ENCODE peak calls at places on chromosomes 4 and X, in eight cellular contexts. B, S, Z, K, P, R, M and V are unnamed samples.
A peak's percentile ranks its signal among the peaks of the same experiment; 100 is the strongest.

GRCh38 chrX:78387364-78387763 is 60.0 kb upstream of the CYSLTR1 start:
- DNase-seq in Z (no peak), P (no peak), K (no peak), B (no peak), S (no peak), M (no peak), R (no peak), V (no peak)

GRCh38 chrX:145817299-145817665 is 347 bp upstream of the SLITRK2 start:
- DNase-seq in P (no peak), K (no peak), M (no peak), S (no peak), Z (no peak), R (no peak), B (peak; percentile 36), V (peak; percentile 18)

GRCh38 chr4:184273166-184274147 is 55.8 kb upstream of the ENPP6 start:
- DNase-seq in Z (no peak), P (no peak), M (no peak), S (no peak), K (no peak), B (no peak), R (no peak), V (no peak)

GRCh38 chrX:19866626-19867410 is 20.6 kb downstream of the SH3KBP1 start:
- DNase-seq in R (no peak), B (no peak), M (no peak), S (no peak), Z (no peak), P (no peak), K (no peak), V (no peak)

GRCh38 chr4:102429553-102429952 is 71.6 kb upstream of the NFKB1 start:
- DNase-seq in B (no peak), M (no peak), Z (no peak), S (no peak), R (no peak), P (no peak), K (peak; percentile 92), V (no peak)

GRCh38 chr4:88054909-88055308 is 47.5 kb downstream of the PKD2 start:
- DNase-seq in M (peak; percentile 38), Z (peak; percentile 48), P (peak; percentile 20), B (peak; percentile 60), R (peak; percentile 38), S (peak; percentile 44), K (no peak), V (no peak)

GRCh38 chrX:121010218-121010617 is 24.7 kb upstream of the CT47A1 start:
- DNase-seq in R (no peak), S (no peak), Z (no peak), M (no peak), P (no peak), K (no peak), B (no peak), V (no peak)

GRCh38 chr4:121977251-121978168 is 25.6 kb upstream of the TRPC3 start:
- DNase-seq in K (no peak), P (no peak), S (no peak), Z (no peak), M (no peak), R (no peak), B (no peak), V (no peak)

GRCh38 chrX:14673764-14674163 is 144.4 kb downstream of the GLRA2 start:
- DNase-seq in Z (no peak), S (no peak), P (no peak), K (peak; percentile 89), R (peak; percentile 65), M (peak; percentile 22), B (no peak), V (no peak)

GRCh38 chr4:113919611-113920010 is 59.8 kb downstream of the ARSJ start:
- DNase-seq in R (no peak), M (no peak), P (no peak), S (no peak), B (no peak), Z (no peak), K (no peak), V (no peak)

GRCh38 chrX:54492340-54492739 is 3.7 kb downstream of the FGD1 start:
- DNase-seq in B (no peak), R (no peak), Z (no peak), M (peak; percentile 70), S (no peak), K (no peak), P (no peak), V (peak; percentile 31)

GRCh38 chr4:52718123-52718522 is 33.1 kb downstream of the ERVMER34-1 start:
- DNase-seq in Z (no peak), S (no peak), B (no peak), R (no peak), M (peak; percentile 36), K (no peak), P (no peak), V (no peak)

GRCh38 chr4:106323119-106323518 is 6.8 kb downstream of the AIMP1 start:
- DNase-seq in R (no peak), P (no peak), S (no peak), K (peak; percentile 35), Z (no peak), B (no peak), M (no peak), V (no peak)

GRCh38 chr4:47752214-47752613 is 85.7 kb downstream of the CORIN start:
- DNase-seq in M (no peak), S (no peak), R (no peak), K (no peak), Z (no peak), P (no peak), B (no peak), V (no peak)

GRCh38 chr4:147924604-147925412 is 192.9 kb downstream of the ARHGAP10 start:
- DNase-seq in K (no peak), S (peak; percentile 60), P (peak; percentile 66), Z (no peak), B (peak; percentile 79), M (peak; percentile 51), R (no peak), V (no peak)

GRCh38 chr4:172245493-172245892 is 432.3 kb downstream of the GALNTL6 start:
- DNase-seq in R (no peak), P (no peak), K (no peak), Z (no peak), S (no peak), B (no peak), M (no peak), V (no peak)

GRCh38 chr4:184280591-184281071 is 63.0 kb upstream of the ENPP6 start:
- DNase-seq in S (no peak), P (no peak), R (no peak), K (no peak), B (no peak), M (no peak), Z (no peak), V (no peak)

GRCh38 chr4:94116842-94117241 is 90.8 kb upstream of the SMARCAD1 start:
- DNase-seq in K (no peak), P (no peak), R (no peak), Z (no peak), S (no peak), B (peak; percentile 25), M (no peak), V (no peak)

GRCh38 chrX:131955099-131955777 is 67.9 kb upstream of the STK26 start:
- DNase-seq in M (no peak), K (no peak), B (no peak), S (no peak), Z (no peak), P (no peak), R (no peak), V (no peak)

GRCh38 chrX:3713225-3713936 is at the start of gene PRKX:
- DNase-seq in B (peak; percentile 76), K (no peak), S (peak; percentile 66), Z (peak; percentile 72), R (no peak), P (peak; percentile 90), M (peak; percentile 25), V (no peak)
- H3K27ac ChIP-seq in B (no peak within 1 kb of the TSS), K (no peak within 1 kb of the TSS), S (peak within 1 kb of the TSS; percentile 76), Z (peak within 1 kb of the TSS; percentile 53), R (no peak within 1 kb of the TSS), P (no peak within 1 kb of the TSS), M (peak within 1 kb of the TSS; percentile 38), V (peak within 1 kb of the TSS; percentile 70)

GRCh38 chr4:173365359-173365996 is 5.3 kb upstream of the SAP30 start:
- DNase-seq in B (no peak), Z (no peak), R (no peak), S (no peak), P (no peak), M (no peak), K (no peak), V (no peak)

GRCh38 chr4:173370477-173371291 is at the start of gene SAP30:
- DNase-seq in M (peak; percentile 99), B (peak; percentile 99), P (peak; percentile 98), K (peak; percentile 82), Z (peak; percentile 99), R (peak; percentile 96), S (peak; percentile 99), V (peak; percentile 98)

GRCh38 chr4:173370130-173370476 is 651 bp upstream of the SAP30 start:
- DNase-seq in R (no peak), M (peak; percentile 68), P (peak; percentile 31), Z (peak; percentile 57), B (no peak), K (no peak), S (peak; percentile 53), V (peak; percentile 77)

GRCh38 chr4:173367285-173367684 is 3.5 kb upstream of the SAP30 start:
- DNase-seq in M (no peak), P (no peak), K (no peak), Z (no peak), B (no peak), R (no peak), S (no peak), V (no peak)

DNA sequence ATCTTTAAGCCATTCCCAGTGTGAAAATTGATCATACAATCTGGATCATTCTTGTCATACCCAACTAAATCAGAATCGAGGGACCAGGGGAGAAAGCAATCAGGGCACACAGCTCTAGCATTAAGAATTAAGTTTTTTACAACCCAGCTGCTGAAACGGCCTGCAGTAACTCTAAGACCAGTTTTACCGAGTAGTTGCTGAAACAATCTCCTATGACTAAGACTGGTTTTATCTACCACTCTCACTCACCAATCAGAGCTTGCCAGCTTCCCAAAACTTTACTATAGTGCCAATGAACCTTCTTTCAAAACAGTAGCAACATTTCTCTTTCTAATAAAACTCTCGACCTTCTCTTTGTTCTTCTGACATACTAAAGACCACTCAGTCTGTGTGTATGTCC is 2.8 kb upstream of the SAP30 start:
- DNase-seq in M (no peak), P (no peak), B (no peak), S (no peak), R (no peak), Z (no peak), K (no peak), V (no peak)
- H3K4me3 ChIP-seq in M (no peak overlapping the region), P (peak overlapping the region; percentile 1), B (peak overlapping the region; percentile 90), S (no peak overlapping the region), R (no peak overlapping the region), Z (no peak overlapping the region), K (no peak overlapping the region), V (peak overlapping the region; percentile 85)

GRCh38 chr4:118910221-118910620 is 21.6 kb downstream of the SYNPO2 start:
- DNase-seq in Z (no peak), K (no peak), M (no peak), S (no peak), P (no peak), R (no peak), B (no peak), V (no peak)
- H3K27ac ChIP-seq in Z (no peak overlapping the region), K (no peak overlapping the region), M (no peak overlapping the region), S (no peak overlapping the region), P (peak overlapping the region; percentile 91), R (no peak overlapping the region), B (no peak overlapping the region), V (peak overlapping the region; percentile 96)

DNA sequence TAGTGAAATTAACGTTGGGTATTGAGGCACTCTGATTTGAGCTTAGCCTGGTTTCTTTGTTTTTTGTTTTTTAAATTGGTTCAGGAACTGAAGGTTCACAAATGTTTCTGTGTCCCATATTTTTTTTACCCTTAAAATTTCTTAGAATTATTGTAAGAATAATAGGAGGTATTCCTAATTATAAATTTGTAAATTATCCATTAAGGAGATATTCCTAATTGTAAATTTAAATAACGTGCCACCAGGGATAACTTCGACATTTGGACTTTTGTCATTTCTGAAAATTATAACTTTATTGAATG is 1.2 kb downstream of the WWC2 start:
- DNase-seq in M (no peak), K (no peak), B (no peak), R (no peak), P (no peak), S (no peak), Z (no peak), V (no peak)
- H3K4me3 ChIP-seq in M (peak overlapping the region; percentile 63), K (peak overlapping the region; percentile 67), B (peak overlapping the region; percentile 69), R (peak overlapping the region; percentile 91), P (peak overlapping the region; percentile 86), S (peak overlapping the region; percentile 90), Z (peak overlapping the region; percentile 62), V (peak overlapping the region; percentile 59)